ENCODE peak calls at places on chromosomes 5 and 9, in five cellular contexts. R is body of pancreas, V is AG04450, Y is suprapubic skin, M is breast epithelium. T is an unnamed sample.
A peak's percentile ranks its signal among the peaks of the same experiment; 100 is the strongest.

GRCh38 chr9:99807276-99807852 is 14.3 kb upstream of the NR4A3 start:
- DNase-seq in R (peak; percentile 77), V (no peak), Y (peak; percentile 84), M (peak; percentile 67), T (no peak)

GRCh38 chr5:122183098-122183794 is 53.9 kb downstream of the ZNF474 start:
- DNase-seq in R (peak; percentile 38), V (no peak), Y (peak; percentile 82), M (peak; percentile 56), T (peak; percentile 98)

GRCh38 chr5:79893485-79893884 is 97.6 kb downstream of the MTX3 start:
- DNase-seq in R (no peak), V (no peak), Y (no peak), M (no peak), T (no peak)

GRCh38 chr9:27198175-27198574 is 89.2 kb downstream of the TEK start:
- DNase-seq in R (no peak), V (peak; percentile 15), Y (no peak), M (no peak), T (no peak)

GRCh38 chr9:136334541-136334940 is 7.2 kb downstream of the GPSM1 start:
- DNase-seq in R (no peak), V (no peak), Y (no peak), M (no peak), T (no peak)

GRCh38 chr5:87268970-87269377 is 1.3 kb downstream of the RASA1 start:
- DNase-seq in R (no peak), V (no peak), Y (no peak), M (no peak), T (no peak)

GRCh38 chr5:139803978-139804377 is 8.4 kb downstream of the PSD2 start:
- DNase-seq in R (no peak), V (no peak), Y (no peak), M (no peak), T (no peak)

GRCh38 chr9:86562691-86563090 is 208.5 kb upstream of the TUT7 start:
- DNase-seq in R (no peak), V (no peak), Y (no peak), M (no peak), T (no peak)

GRCh38 chr9:130825051-130825651 is 9.9 kb upstream of the ABL1 start:
- DNase-seq in R (no peak), V (no peak), Y (no peak), M (no peak), T (no peak)

GRCh38 chr9:9847750-9848149 is 765.1 kb downstream of the PTPRD start:
- DNase-seq in R (no peak), V (no peak), Y (no peak), M (no peak), T (no peak)

GRCh38 chr5:118791986-118792734 is 196.2 kb downstream of the DTWD2 start:
- DNase-seq in R (peak; percentile 69), V (peak; percentile 50), Y (no peak), M (peak; percentile 28), T (no peak)

GRCh38 chr5:55226934-55227737 is at the start of gene MCIDAS:
- DNase-seq in R (peak; percentile 80), V (no peak), Y (no peak), M (no peak), T (peak; percentile 80)

GRCh38 chr9:81607593-81608288 is 81.6 kb downstream of the TLE1 start:
- DNase-seq in R (no peak), V (no peak), Y (no peak), M (no peak), T (no peak)

GRCh38 chr9:127112056-127112455 is 10.4 kb downstream of the ANGPTL2 start:
- DNase-seq in R (no peak), V (no peak), Y (no peak), M (peak; percentile 67), T (no peak)

GRCh38 chr5:138745268-138745667 is 8.0 kb upstream of the CTNNA1 start:
- DNase-seq in R (no peak), V (no peak), Y (no peak), M (peak; percentile 46), T (no peak)
- H3K27ac ChIP-seq in R (no peak overlapping the region), V (no peak overlapping the region), Y (no peak overlapping the region), M (no peak overlapping the region), T (no peak overlapping the region)

GRCh38 chr9:103821115-103821514 is 273.0 kb upstream of the SMC2 start:
- DNase-seq in R (no peak), V (no peak), Y (no peak), M (no peak), T (no peak)

GRCh38 chr9:103816146-103816545 is 278.0 kb upstream of the SMC2 start:
- DNase-seq in R (no peak), V (no peak), Y (no peak), M (no peak), T (no peak)
- H3K27ac ChIP-seq in R (no peak overlapping the region), V (no peak overlapping the region), Y (no peak overlapping the region), M (no peak overlapping the region), T (no peak overlapping the region)

GRCh38 chr9:33315371-33315770 is 25.1 kb downstream of the NFX1 start:
- DNase-seq in R (no peak), V (no peak), Y (no peak), M (no peak), T (no peak)

GRCh38 chr9:33320568-33321261 is 30.4 kb downstream of the NFX1 start:
- DNase-seq in R (peak; percentile 26), V (peak; percentile 90), Y (no peak), M (no peak), T (no peak)

GRCh38 chr9:33318225-33318624 is 27.9 kb downstream of the NFX1 start:
- DNase-seq in R (no peak), V (no peak), Y (no peak), M (no peak), T (no peak)

GRCh38 chr9:33318781-33319180 is 28.5 kb downstream of the NFX1 start:
- DNase-seq in R (no peak), V (no peak), Y (no peak), M (no peak), T (no peak)

GRCh38 chr9:33320230-33320567 is 29.9 kb downstream of the NFX1 start:
- DNase-seq in R (no peak), V (no peak), Y (no peak), M (no peak), T (no peak)
- H3K27ac ChIP-seq in R (no peak overlapping the region), V (peak overlapping the region; percentile 75), Y (no peak overlapping the region), M (peak overlapping the region; percentile 43), T (peak overlapping the region; percentile 99)

GRCh38 chr5:141948812-141949211 is 9.2 kb downstream of the PCDH12 start:
- DNase-seq in R (no peak), V (no peak), Y (no peak), M (no peak), T (no peak)

GRCh38 chr5:141947366-141947765 is 10.6 kb downstream of the PCDH12 start:
- DNase-seq in R (no peak), V (no peak), Y (no peak), M (no peak), T (no peak)

GRCh38 chr5:141952030-141952429 is 6.0 kb downstream of the PCDH12 start:
- DNase-seq in R (no peak), V (no peak), Y (no peak), M (no peak), T (no peak)

GRCh38 chr5:141951341-141951781 is 6.6 kb downstream of the PCDH12 start:
- DNase-seq in R (no peak), V (no peak), Y (no peak), M (no peak), T (no peak)

DNA sequence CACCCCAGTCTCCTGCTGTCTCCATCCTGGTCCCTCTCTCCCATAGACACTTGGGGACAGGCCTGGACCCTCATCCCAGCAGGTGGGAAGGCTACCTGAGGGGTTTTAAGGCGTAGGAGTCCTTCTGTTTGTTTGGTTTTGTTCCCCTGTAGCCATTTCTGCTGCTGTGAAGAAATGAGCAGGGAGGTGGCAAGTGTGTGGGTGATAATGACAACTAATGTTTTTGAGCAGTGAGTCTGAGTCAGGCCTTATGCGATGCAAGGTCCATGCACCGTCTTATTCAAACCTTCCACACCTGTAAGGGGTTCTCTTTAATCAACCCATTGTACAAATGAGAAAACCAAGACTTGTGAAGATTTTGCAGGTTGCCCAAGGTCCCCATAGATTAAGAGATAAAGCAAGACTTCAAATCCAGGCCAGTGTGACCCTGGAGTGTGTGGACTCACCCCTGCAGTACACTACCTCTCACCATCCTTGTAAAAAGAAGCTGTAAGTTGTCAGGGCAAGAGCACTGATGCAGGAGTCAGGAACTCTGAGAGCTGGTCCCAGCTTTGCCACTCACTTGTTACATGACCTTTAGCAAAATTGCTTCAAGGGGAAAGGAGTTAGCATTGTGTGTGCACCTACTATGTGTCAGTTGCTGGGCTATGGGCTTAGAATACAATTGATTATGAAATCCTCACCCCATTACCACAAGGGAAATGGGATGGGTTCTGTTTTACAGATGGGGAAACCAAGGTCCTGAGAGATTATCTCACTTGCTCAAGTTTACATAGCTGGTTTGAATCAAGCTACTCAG is 7.6 kb downstream of the PCDH12 start:
- DNase-seq in R (no peak), V (no peak), Y (no peak), M (no peak), T (no peak)
- H3K27ac ChIP-seq in R (no peak overlapping the region), V (no peak overlapping the region), Y (no peak overlapping the region), M (no peak overlapping the region), T (no peak overlapping the region)

GRCh38 chr5:68673451-68674180 is 420.2 kb upstream of the SLC30A5 start:
- DNase-seq in R (peak; percentile 11), V (no peak), Y (no peak), M (no peak), T (no peak)
- H3K27ac ChIP-seq in R (peak overlapping the region; percentile 31), V (no peak overlapping the region), Y (no peak overlapping the region), M (peak overlapping the region; percentile 44), T (no peak overlapping the region)

DNA sequence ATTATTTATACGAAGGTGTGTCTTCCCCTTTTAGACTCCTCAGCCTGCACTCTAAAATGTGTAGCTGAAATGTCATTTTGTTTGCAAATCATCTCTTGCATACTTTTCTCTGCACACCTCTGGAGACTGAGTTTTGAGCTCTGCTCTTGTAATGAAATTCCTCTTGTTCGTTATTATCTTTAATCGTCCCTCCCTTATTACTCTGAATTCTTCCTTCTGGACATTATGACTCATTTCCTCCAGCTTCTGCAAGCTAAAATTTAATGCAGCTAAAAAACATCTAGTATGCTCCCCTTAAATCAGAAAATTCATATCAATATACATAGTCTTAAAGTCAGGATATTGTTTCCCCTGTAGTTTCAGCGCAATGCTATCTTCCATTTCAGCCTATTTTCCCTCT is 13.5 kb downstream of the ISL1 start:
- DNase-seq in R (no peak), V (no peak), Y (no peak), M (no peak), T (no peak)
- H3K27ac ChIP-seq in R (no peak overlapping the region), V (no peak overlapping the region), Y (no peak overlapping the region), M (no peak overlapping the region), T (peak overlapping the region; percentile 70)

DNA sequence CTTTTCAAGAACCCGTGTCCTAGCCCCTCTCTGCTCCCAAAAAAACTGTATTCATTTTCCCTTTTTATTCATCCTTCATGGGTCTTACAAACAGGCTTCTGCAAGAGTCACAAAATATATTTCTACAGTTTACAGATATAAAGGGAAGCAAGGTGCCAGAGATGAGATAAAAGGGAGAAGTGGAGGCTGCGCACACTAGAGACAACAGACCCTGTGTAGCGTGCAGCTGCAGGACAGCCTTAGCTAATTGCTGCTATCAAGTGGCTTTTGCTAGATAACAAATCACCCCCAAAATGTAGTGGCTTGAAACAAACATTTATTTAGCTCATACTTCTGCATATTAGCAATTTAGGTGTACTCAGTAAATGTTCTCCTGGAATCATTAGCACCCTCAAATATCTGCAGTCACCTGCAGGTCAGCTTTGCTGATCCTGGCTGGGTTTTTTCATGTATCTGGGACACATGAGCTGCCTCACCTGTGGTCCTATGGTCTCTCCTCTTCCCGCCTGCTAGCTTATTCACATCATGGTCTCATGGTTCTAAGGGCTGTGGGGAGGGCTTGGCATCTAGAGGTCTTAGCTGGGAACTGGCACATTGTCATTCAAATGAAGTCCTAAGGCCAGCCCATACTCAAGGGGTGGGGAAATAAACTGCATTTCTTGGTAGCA is 29.4 kb downstream of the ARHGEF37 start:
- DNase-seq in R (no peak), V (no peak), Y (no peak), M (no peak), T (no peak)
- H3K27ac ChIP-seq in R (no peak overlapping the region), V (peak overlapping the region; percentile 74), Y (no peak overlapping the region), M (peak overlapping the region; percentile 8), T (no peak overlapping the region)

GRCh38 chr5:52875827-52876226 is 88.1 kb downstream of the ITGA1 start:
- DNase-seq in R (no peak), V (no peak), Y (no peak), M (no peak), T (no peak)
- H3K27ac ChIP-seq in R (no peak overlapping the region), V (no peak overlapping the region), Y (no peak overlapping the region), M (no peak overlapping the region), T (no peak overlapping the region)